ENCODE peak calls at places on chromosomes 5 and 9, in six cellular contexts. P, D, Y, X, F and L are unnamed samples. For H3K79me2 and H4K20me1, the result is how much of the 10 kb centered on the place peaks cover.

GRCh38 chr5:157384971-157385709 is 74.9 kb upstream of the NIPAL4 start:
- DNase-seq in P (peak), X (peak), D (no peak), Y (no peak), F (no peak), L (peak)

GRCh38 chr5:17167171-17167891 is 50.1 kb upstream of the BASP1 start:
- DNase-seq in D (no peak), P (no peak), Y (no peak), X (no peak), F (no peak), L (peak)

GRCh38 chr5:173639-174600 is 17.4 kb upstream of the LRRC14B start:
- DNase-seq in X (no peak), P (no peak), Y (no peak), D (no peak), F (no peak), L (no peak)

GRCh38 chr5:122586351-122586750 is 188.5 kb upstream of the SNX2 start:
- DNase-seq in Y (no peak), P (peak), D (no peak), F (no peak), X (no peak), L (peak)

GRCh38 chr5:113902917-113903681 is 389.6 kb downstream of the YTHDC2 start:
- DNase-seq in D (no peak), X (no peak), P (no peak), F (no peak), Y (no peak), L (no peak)

GRCh38 chr5:148684528-148684927 is 30.2 kb upstream of the HTR4 start:
- DNase-seq in D (no peak), P (no peak), Y (no peak), X (no peak), F (no peak), L (no peak)

GRCh38 chr9:110443878-110444245 is 106.2 kb upstream of the TXNDC8 start:
- DNase-seq in Y (no peak), P (peak), X (no peak), F (no peak), D (no peak), L (peak)

GRCh38 chr5:33892419-33893151 is 795 bp upstream of the ADAMTS12 start:
- DNase-seq in F (peak), X (peak), P (peak), Y (no peak), D (no peak), L (peak)

GRCh38 chr9:136604823-136605525 is 57.7 kb upstream of the EGFL7 start:
- DNase-seq in F (no peak), X (no peak), P (no peak), Y (no peak), D (no peak), L (no peak)

GRCh38 chr5:135009736-135010501 is 24.1 kb downstream of the PITX1 start:
- DNase-seq in X (no peak), D (no peak), P (no peak), F (no peak), Y (no peak), L (no peak)

GRCh38 chr5:67166460-67166871 is 30.1 kb downstream of the CD180 start:
- DNase-seq in X (peak), Y (peak), F (no peak), P (no peak), D (peak), L (no peak)

GRCh38 chr9:91037511-91038482 is 236.2 kb downstream of the SYK start:
- DNase-seq in P (peak), X (peak), F (peak), D (peak), Y (no peak), L (peak)

GRCh38 chr9:79817469-79818004 is 245.8 kb downstream of the TLE4 start:
- DNase-seq in Y (no peak), P (no peak), F (no peak), X (no peak), D (no peak), L (peak)

GRCh38 chr5:151480384-151480783 is 33.0 kb downstream of the SLC36A1 start:
- DNase-seq in X (no peak), D (no peak), P (peak), Y (no peak), F (no peak), L (peak)

GRCh38 chr9:78383130-78383529 is 86.2 kb downstream of the PSAT1 start:
- DNase-seq in F (no peak), X (peak), P (peak), D (no peak), Y (peak), L (peak)

GRCh38 chr5:172984244-172984953 is 828 bp downstream of the ATP6V0E1 start:
- DNase-seq in F (peak), D (peak), X (peak), P (peak), Y (peak), L (peak)

GRCh38 chr5:60066502-60066901 is 173.0 kb upstream of the PDE4D start:
- DNase-seq in X (peak), D (no peak), F (no peak), Y (no peak), P (peak), L (peak)

GRCh38 chr9:27272103-27272502 is 24.8 kb downstream of the EQTN start:
- DNase-seq in F (no peak), X (no peak), Y (no peak), D (no peak), P (no peak), L (no peak)

GRCh38 chr5:167844173-167844572 is 447.3 kb upstream of the WWC1 start:
- DNase-seq in F (no peak), P (no peak), D (no peak), Y (no peak), X (no peak), L (no peak)

GRCh38 chr9:15606667-15607472 is 54.0 kb downstream of the CCDC171 start:
- DNase-seq in X (peak), D (peak), P (peak), Y (peak), F (peak), L (peak)

GRCh38 chr5:80569086-80569960 is 757 bp downstream of the ANKRD34B start:
- DNase-seq in D (no peak), X (no peak), F (no peak), Y (no peak), P (no peak), L (no peak)

GRCh38 chr9:69980041-69980440 is 63.6 kb upstream of the MAMDC2 start:
- DNase-seq in Y (no peak), P (peak), F (no peak), X (no peak), D (no peak), L (peak)

GRCh38 chr5:170362625-170363024 is 26.5 kb downstream of the KCNMB1 start:
- DNase-seq in P (no peak), F (no peak), D (no peak), Y (no peak), X (no peak), L (no peak)

GRCh38 chr9:21017092-21017491 is 14.3 kb downstream of the HACD4 start:
- DNase-seq in D (no peak), F (no peak), Y (no peak), P (peak), X (peak), L (peak)

GRCh38 chr9:92141144-92142129 is 26.2 kb upstream of the SPTLC1 start:
- DNase-seq in X (peak), P (peak), F (no peak), Y (no peak), D (no peak), L (peak)

GRCh38 chr9:111034573-111035539 is 3.4 kb downstream of the LPAR1 start:
- DNase-seq in Y (no peak), F (no peak), D (no peak), P (peak), X (peak), L (no peak)

GRCh38 chr5:127398508-127398907 is 107.9 kb downstream of the MEGF10 start:
- DNase-seq in X (no peak), F (no peak), D (no peak), P (no peak), Y (no peak), L (no peak)

GRCh38 chr5:114055318-114055788 is 306.5 kb upstream of the KCNN2 start:
- DNase-seq in F (no peak), Y (no peak), X (no peak), D (no peak), P (peak), L (peak)

GRCh38 chr9:104923289-104923688 is 4.7 kb downstream of the ABCA1 start:
- DNase-seq in P (peak), X (no peak), F (no peak), D (no peak), Y (no peak), L (peak)

GRCh38 chr9:86734762-86735161 is 212.5 kb downstream of the GAS1 start:
- DNase-seq in D (no peak), Y (no peak), F (no peak), P (peak), X (peak), L (peak)

GRCh38 chr5:80654054-80654390 is 430 bp upstream of the MSH3 start:
- DNase-seq in Y (peak), P (peak), X (peak), D (no peak), F (peak), L (no peak)

GRCh38 chr5:139575751-139576150 is 14.6 kb downstream of the UBE2D2 start:
- DNase-seq in P (no peak), Y (no peak), F (no peak), D (no peak), X (no peak), L (no peak)

GRCh38 chr5:854966-855743 is 4.4 kb upstream of the ZDHHC11 start:
- DNase-seq in F (no peak), P (no peak), D (no peak), Y (no peak), X (no peak), L (no peak)

GRCh38 chr5:98416541-98416940 is 356.9 kb upstream of the RGMB start:
- DNase-seq in P (peak), X (peak), D (no peak), Y (no peak), F (no peak), L (peak)

GRCh38 chr9:7591501-7591900 is 208.1 kb downstream of the DMAC1 start:
- DNase-seq in X (no peak), D (no peak), Y (no peak), F (no peak), P (no peak), L (no peak)

GRCh38 chr5:25544652-25545249 is 900.0 kb upstream of the CDH10 start:
- DNase-seq in Y (peak), D (peak), X (peak), P (peak), F (peak), L (peak)

GRCh38 chr5:1228121-1228520 is 2.9 kb downstream of the SLC6A18 start:
- DNase-seq in P (no peak), X (no peak), Y (no peak), D (no peak), F (no peak), L (no peak)

GRCh38 chr9:108618906-108619550 is 236.8 kb downstream of the ACTL7B start:
- DNase-seq in D (no peak), F (no peak), Y (no peak), X (no peak), P (peak), L (peak)

GRCh38 chr5:158874814-158875213 is 224.9 kb downstream of the EBF1 start:
- DNase-seq in D (no peak), X (no peak), F (no peak), Y (peak), P (peak), L (no peak)
- H3K79me2 ChIP-seq in D (under half), X (under half), F (under half), Y (half or more), P (under half), L (under half)

DNA sequence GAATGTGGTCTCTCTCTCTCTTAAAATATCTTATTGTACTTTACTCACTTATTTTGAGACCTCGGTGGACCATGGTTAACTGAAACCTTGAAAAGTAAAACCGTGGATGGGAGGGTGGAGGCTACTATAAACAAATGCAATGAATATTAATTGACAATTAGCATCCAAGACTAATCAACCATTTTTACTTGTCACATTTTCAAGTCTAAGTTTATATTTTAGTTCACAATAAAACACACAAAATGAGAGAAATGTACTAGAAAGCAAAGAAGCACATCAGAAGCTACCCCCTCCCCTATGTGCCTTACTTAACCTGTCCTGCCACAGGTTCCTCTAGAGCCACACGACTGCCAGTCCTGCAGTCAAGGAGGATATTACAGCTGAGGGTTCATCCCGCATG is 4.6 kb downstream of the ARL15 start:
- DNase-seq in P (no peak), D (no peak), Y (no peak), F (no peak), X (no peak), L (no peak)
- H4K20me1 ChIP-seq in P (under half), D (under half), Y (under half), F (under half), X (under half), L (under half)

DNA sequence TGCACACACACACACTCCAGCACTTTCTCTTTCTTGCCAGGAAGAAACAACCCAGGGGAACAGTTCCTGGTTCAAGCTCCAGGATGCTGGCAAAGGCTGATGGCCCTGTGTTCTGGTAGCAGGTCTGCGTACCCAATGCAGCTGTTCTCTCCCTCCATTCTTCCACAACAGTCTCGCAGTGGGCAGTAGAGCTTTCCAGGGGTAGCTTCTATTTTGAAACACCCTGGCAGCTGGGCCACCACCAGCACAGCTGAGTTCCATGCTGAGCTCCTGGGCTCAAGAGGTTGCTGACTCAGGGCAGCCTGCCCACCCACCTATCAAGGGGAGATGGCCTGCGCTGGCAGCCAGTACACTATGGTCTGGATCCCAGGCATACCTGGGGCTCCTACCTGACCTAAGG is 4.7 kb downstream of the VDAC1 start:
- DNase-seq in F (no peak), Y (no peak), X (no peak), D (no peak), P (no peak), L (no peak)
- H3K9ac ChIP-seq in F (peak), Y (no peak), X (no peak), D (no peak), P (no peak), L (no peak)

GRCh38 chr9:127979333-127980055 is 1.3 kb downstream of the EEIG1 start:
- DNase-seq in F (peak), X (peak), P (peak), Y (peak), D (no peak), L (peak)

GRCh38 chr9:127979015-127979332 is 1.8 kb downstream of the EEIG1 start:
- DNase-seq in P (no peak), D (no peak), Y (no peak), F (no peak), X (no peak), L (no peak)

GRCh38 chr9:127981559-127982121 is 851 bp upstream of the EEIG1 start:
- DNase-seq in X (no peak), P (no peak), D (no peak), F (no peak), Y (no peak), L (no peak)

GRCh38 chr9:127980056-127980705 is 608 bp downstream of the EEIG1 start:
- DNase-seq in Y (peak), X (peak), D (no peak), P (peak), F (no peak), L (no peak)

GRCh38 chr9:127980706-127981558 is at the start of gene EEIG1:
- DNase-seq in F (peak), D (peak), P (peak), Y (peak), X (peak), L (peak)
- H3K79me2 ChIP-seq in F (under half), D (under half), P (under half), Y (under half), X (under half), L (under half)

DNA sequence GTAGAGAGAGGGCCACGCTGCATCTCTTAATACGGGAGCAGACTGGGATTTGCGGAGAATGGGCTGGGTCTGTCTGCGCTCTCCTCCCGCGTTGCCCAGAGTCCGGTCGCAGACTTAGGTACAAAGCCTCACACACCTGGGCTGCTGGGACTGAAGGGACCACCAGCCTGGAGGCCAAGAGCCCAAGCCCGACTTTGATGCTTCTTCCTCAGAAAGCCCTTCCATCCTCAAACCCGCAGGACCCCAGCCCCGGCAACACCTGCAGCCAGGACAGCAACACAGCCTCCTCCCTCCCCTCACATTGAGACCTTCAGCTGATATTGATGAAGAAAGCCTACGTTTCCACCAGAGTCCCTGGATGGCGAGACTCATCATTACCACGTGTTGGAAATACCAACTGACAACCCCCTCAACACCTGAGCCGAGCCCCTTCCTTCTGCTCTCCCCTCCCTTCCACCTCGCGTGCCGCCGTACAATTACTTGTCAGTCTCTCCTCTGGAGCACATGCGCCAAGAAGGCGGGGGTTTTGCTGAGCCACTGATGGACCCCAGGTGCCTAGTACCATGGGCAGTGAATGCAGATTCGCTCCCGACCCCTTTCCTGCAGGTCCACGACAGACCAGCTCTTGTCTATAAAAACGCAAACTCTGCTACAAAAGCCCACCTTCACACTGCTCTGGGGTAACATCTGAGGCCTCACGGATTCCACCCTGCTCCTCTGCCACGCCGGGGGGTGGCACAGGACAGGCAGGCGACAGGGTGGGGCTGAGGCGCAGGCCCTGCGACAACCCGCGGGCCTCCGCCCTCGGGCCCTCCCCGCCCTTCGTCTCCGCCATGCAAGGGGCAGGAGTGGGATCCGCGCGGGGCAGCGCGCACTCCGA is 840 bp downstream of the ASB6 start:
- DNase-seq in Y (peak), P (peak), D (no peak), X (no peak), F (no peak), L (no peak)
- H4K20me1 ChIP-seq in Y (under half), P (under half), D (under half), X (under half), F (under half), L (under half)

GRCh38 chr9:124239249-124240073 is 18.3 kb upstream of the NEK6 start:
- DNase-seq in P (no peak), F (no peak), D (no peak), Y (peak), X (no peak), L (no peak)

GRCh38 chr9:124248066-124248465 is 9.7 kb upstream of the NEK6 start:
- DNase-seq in F (no peak), Y (no peak), D (no peak), P (no peak), X (no peak), L (no peak)

GRCh38 chr9:124238546-124239140 is 19.1 kb upstream of the NEK6 start:
- DNase-seq in Y (no peak), D (no peak), X (no peak), F (no peak), P (no peak), L (no peak)

DNA sequence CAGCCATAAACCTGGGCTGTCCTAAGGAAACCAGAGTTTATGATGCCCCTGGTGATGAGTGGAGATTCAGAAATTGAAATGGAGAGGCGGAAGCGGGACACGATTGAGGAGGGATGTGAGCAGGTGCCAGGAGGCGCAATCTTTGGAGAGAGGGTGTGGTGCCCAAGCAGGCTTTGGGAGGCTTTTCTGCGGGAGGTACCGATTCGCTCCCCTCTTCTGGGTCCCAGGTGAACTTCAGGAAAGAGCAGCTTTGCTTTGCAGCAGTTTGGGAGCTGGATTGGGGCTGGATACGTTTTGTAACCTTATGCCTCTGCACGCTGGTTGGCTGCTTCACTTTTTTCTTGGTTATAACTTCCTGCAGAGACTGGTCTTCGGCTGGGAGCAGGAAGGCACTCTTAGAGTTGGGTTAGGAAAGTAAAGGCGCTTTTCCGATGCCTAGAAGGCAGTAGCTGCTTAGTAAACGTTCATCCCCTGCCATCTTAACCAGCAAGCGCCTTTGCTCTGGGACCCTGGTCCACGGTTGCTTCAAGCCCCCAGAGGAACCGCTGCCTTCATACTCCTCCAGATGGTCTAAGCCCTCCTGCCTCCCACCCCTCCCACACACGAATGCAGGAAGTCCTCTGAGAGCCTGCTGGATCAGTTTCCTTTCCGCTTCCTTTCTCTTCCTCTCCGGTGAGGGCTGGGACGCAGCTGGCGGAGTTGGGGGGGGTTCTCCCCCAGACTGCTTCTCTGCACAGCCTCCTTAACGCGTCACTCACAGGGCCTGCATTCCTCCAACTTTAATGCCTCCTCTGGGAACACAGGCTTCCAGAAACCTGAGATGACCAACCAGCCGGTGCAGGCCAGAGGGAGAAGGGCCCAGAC is 15.2 kb upstream of the NEK6 start:
- DNase-seq in Y (no peak), D (no peak), F (no peak), P (peak), X (no peak), L (peak)
- H3K9ac ChIP-seq in Y (peak), D (no peak), F (peak), P (peak), X (no peak), L (no peak)

GRCh38 chr5:119300311-119300670 is 55.5 kb upstream of the TNFAIP8 start:
- DNase-seq in X (no peak), P (no peak), F (no peak), Y (no peak), D (no peak), L (no peak)
- H3K79me2 ChIP-seq in X (under half), P (under half), F (under half), Y (under half), D (under half), L (under half)